ENCODE peak calls at places on chromosomes 3 and 15, in eight cellular contexts. G is Daoy; T is stimulated activated CD4-positive, alpha-beta T cell treated with anti-CD3 and anti-CD28 coated beads, TNF-alpha, amount 100 ng/mL, for 4 hours; V is mucosa of gallbladder; C is HS-27A; B is natural killer cell; K is ACHN; F is NCI-H2171 treated with DMSO at 0.1 percent for 48 hours. E is an unnamed sample.

GRCh38 chr15:68210821-68211655 is 5.9 kb upstream of the CALML4 start:
- DNase-seq in G (peak), T (no peak), V (peak), C (no peak), B (peak), K (peak), F (peak), E (peak)

GRCh38 chr3:190326930-190327329 is 4.7 kb upstream of the CLDN1 start:
- DNase-seq in G (no peak), T (no peak), V (peak), C (no peak), B (no peak), K (no peak), F (no peak), E (no peak)

GRCh38 chr3:45480871-45481270 is 92.5 kb downstream of the LARS2 start:
- DNase-seq in G (no peak), T (no peak), V (no peak), C (no peak), B (no peak), K (no peak), F (peak), E (no peak)

GRCh38 chr3:78406396-78406795 is 1361.4 kb downstream of the ROBO1 start:
- DNase-seq in G (no peak), T (no peak), V (no peak), C (no peak), B (no peak), K (no peak), F (no peak), E (no peak)

GRCh38 chr3:101229681-101230080 is 90.7 kb downstream of the IMPG2 start:
- DNase-seq in G (no peak), T (no peak), V (no peak), C (no peak), B (no peak), K (peak), F (no peak), E (no peak)

GRCh38 chr15:69067296-69067695 is 52.8 kb downstream of the NOX5 start:
- DNase-seq in G (no peak), T (no peak), V (no peak), C (no peak), B (no peak), K (no peak), F (peak), E (no peak)

GRCh38 chr3:42556089-42556632 is 25.6 kb downstream of the SEC22C start:
- DNase-seq in G (no peak), T (no peak), V (no peak), C (no peak), B (no peak), K (no peak), F (no peak), E (no peak)

GRCh38 chr3:181253796-181254195 is 264.3 kb upstream of the DNAJC19 start:
- DNase-seq in G (no peak), T (no peak), V (no peak), C (no peak), B (no peak), K (no peak), F (no peak), E (no peak)

GRCh38 chr3:35200056-35200455 is 439.3 kb upstream of the ARPP21 start:
- DNase-seq in G (no peak), T (no peak), V (no peak), C (no peak), B (no peak), K (peak), F (no peak), E (no peak)

GRCh38 chr3:4006288-4006687 is 207.1 kb downstream of the LRRN1 start:
- DNase-seq in G (no peak), T (no peak), V (no peak), C (no peak), B (no peak), K (no peak), F (no peak), E (no peak)

GRCh38 chr15:70863450-70864218 is 9.7 kb upstream of the LARP6 start:
- DNase-seq in G (peak), T (no peak), V (no peak), C (peak), B (no peak), K (peak), F (no peak), E (no peak)

GRCh38 chr3:12969487-12969886 is 103.7 kb downstream of the IQSEC1 start:
- DNase-seq in G (no peak), T (no peak), V (no peak), C (no peak), B (no peak), K (no peak), F (no peak), E (no peak)

GRCh38 chr15:25133804-25134203 is 179.0 kb downstream of the SNRPN start:
- DNase-seq in G (no peak), T (no peak), V (no peak), C (no peak), B (no peak), K (no peak), F (no peak), E (no peak)

GRCh38 chr15:40105517-40106202 is 3.0 kb downstream of the BMF start:
- DNase-seq in G (no peak), T (no peak), V (no peak), C (no peak), B (no peak), K (no peak), F (no peak), E (no peak)

GRCh38 chr3:3998140-3998977 is 199.1 kb downstream of the LRRN1 start:
- DNase-seq in G (no peak), T (no peak), V (peak), C (no peak), B (no peak), K (peak), F (peak), E (no peak)

GRCh38 chr15:51104512-51104911 is 9.8 kb upstream of the TNFAIP8L3 start:
- DNase-seq in G (no peak), T (no peak), V (peak), C (no peak), B (no peak), K (no peak), F (no peak), E (no peak)

GRCh38 chr15:43974852-43975251 is 148.1 kb downstream of the WDR76 start:
- DNase-seq in G (no peak), T (no peak), V (no peak), C (no peak), B (no peak), K (peak), F (peak), E (no peak)

GRCh38 chr15:60448668-60449360 is 30.1 kb downstream of the ICE2 start:
- DNase-seq in G (no peak), T (no peak), V (no peak), C (no peak), B (no peak), K (no peak), F (no peak), E (no peak)

GRCh38 chr3:195154793-195155535 is 116.0 kb downstream of the XXYLT1 start:
- DNase-seq in G (peak), T (no peak), V (peak), C (no peak), B (no peak), K (peak), F (peak), E (peak)

GRCh38 chr3:184234224-184234623 is 4.8 kb downstream of the VWA5B2 start:
- DNase-seq in G (peak), T (no peak), V (peak), C (peak), B (no peak), K (peak), F (peak), E (peak)

GRCh38 chr15:82850731-82851130 is 41.3 kb downstream of the WHAMM start:
- DNase-seq in G (no peak), T (no peak), V (no peak), C (no peak), B (no peak), K (no peak), F (peak), E (no peak)

GRCh38 chr3:142649996-142650693 is 54.0 kb downstream of the PLS1 start:
- DNase-seq in G (peak), T (no peak), V (no peak), C (no peak), B (no peak), K (no peak), F (no peak), E (no peak)

GRCh38 chr3:125140817-125141595 is 71.5 kb downstream of the SLC12A8 start:
- DNase-seq in G (no peak), T (no peak), V (no peak), C (no peak), B (no peak), K (no peak), F (no peak), E (no peak)

E was measured in omental fat pad.